ENCODE peak calls at places on chromosomes 1 and 21, in seven cellular contexts. One of them, this sample, is unnamed.

GRCh38 chr21:44360174-44360573 is 6.8 kb downstream of the TRPM2 start:
- DNase-seq in PC-3: no peak
- DNase-seq in neuronal stem cell: no peak
- DNase-seq in GM23338: no peak
- DNase-seq in fibroblast of mammary gland: no peak
- DNase-seq in Karpas-422: no peak
- DNase-seq in IMR-90: no peak
- DNase-seq in this sample: no peak

GRCh38 chr1:183242556-183242955 is 56.5 kb downstream of the LAMC2 start:
- DNase-seq in Karpas-422: no peak
- DNase-seq in GM23338: no peak
- DNase-seq in IMR-90: no peak
- DNase-seq in neuronal stem cell: no peak
- DNase-seq in PC-3: no peak
- DNase-seq in fibroblast of mammary gland: peak
- DNase-seq in this sample: no peak

GRCh38 chr1:158146165-158146564 is 34.5 kb upstream of the CD1D start:
- DNase-seq in GM23338: no peak
- DNase-seq in PC-3: peak
- DNase-seq in neuronal stem cell: no peak
- DNase-seq in Karpas-422: no peak
- DNase-seq in IMR-90: peak
- DNase-seq in fibroblast of mammary gland: peak
- DNase-seq in this sample: no peak

GRCh38 chr1:54096491-54097235 is 43.3 kb downstream of the TCEANC2 start:
- DNase-seq in neuronal stem cell: no peak
- DNase-seq in GM23338: no peak
- DNase-seq in Karpas-422: no peak
- DNase-seq in PC-3: no peak
- DNase-seq in fibroblast of mammary gland: no peak
- DNase-seq in IMR-90: no peak
- DNase-seq in this sample: peak

GRCh38 chr1:102891868-102892625 is 216.3 kb downstream of the COL11A1 start:
- DNase-seq in fibroblast of mammary gland: peak
- DNase-seq in IMR-90: peak
- DNase-seq in Karpas-422: no peak
- DNase-seq in neuronal stem cell: no peak
- DNase-seq in PC-3: peak
- DNase-seq in GM23338: no peak
- DNase-seq in this sample: no peak

GRCh38 chr1:50665413-50665812 is 242.2 kb upstream of the DMRTA2 start:
- DNase-seq in Karpas-422: no peak
- DNase-seq in PC-3: no peak
- DNase-seq in neuronal stem cell: no peak
- DNase-seq in GM23338: no peak
- DNase-seq in IMR-90: peak
- DNase-seq in fibroblast of mammary gland: no peak
- DNase-seq in this sample: no peak

GRCh38 chr1:53393325-53393792 is 65.5 kb upstream of the LRP8 start:
- DNase-seq in IMR-90: peak
- DNase-seq in PC-3: peak
- DNase-seq in GM23338: peak
- DNase-seq in Karpas-422: peak
- DNase-seq in neuronal stem cell: peak
- DNase-seq in fibroblast of mammary gland: peak
- DNase-seq in this sample: peak

GRCh38 chr1:10046356-10047085 is 13.8 kb downstream of the UBE4B start:
- DNase-seq in PC-3: no peak
- DNase-seq in IMR-90: no peak
- DNase-seq in neuronal stem cell: no peak
- DNase-seq in Karpas-422: no peak
- DNase-seq in fibroblast of mammary gland: peak
- DNase-seq in GM23338: no peak
- DNase-seq in this sample: peak

GRCh38 chr1:23150742-23151141 is 17.9 kb downstream of the LUZP1 start:
- DNase-seq in PC-3: no peak
- DNase-seq in Karpas-422: no peak
- DNase-seq in IMR-90: no peak
- DNase-seq in neuronal stem cell: no peak
- DNase-seq in fibroblast of mammary gland: no peak
- DNase-seq in GM23338: no peak
- DNase-seq in this sample: no peak

GRCh38 chr1:78839704-78840277 is 166.7 kb downstream of the ADGRL4 start:
- DNase-seq in Karpas-422: peak
- DNase-seq in neuronal stem cell: peak
- DNase-seq in fibroblast of mammary gland: peak
- DNase-seq in IMR-90: peak
- DNase-seq in PC-3: peak
- DNase-seq in GM23338: peak
- DNase-seq in this sample: peak

GRCh38 chr1:96979287-96979686 is 257.7 kb downstream of the PTBP2 start:
- DNase-seq in neuronal stem cell: no peak
- DNase-seq in IMR-90: peak
- DNase-seq in PC-3: no peak
- DNase-seq in Karpas-422: no peak
- DNase-seq in fibroblast of mammary gland: no peak
- DNase-seq in GM23338: no peak
- DNase-seq in this sample: no peak

GRCh38 chr1:229158317-229159294 is 112.3 kb upstream of the RAB4A start:
- DNase-seq in PC-3: no peak
- DNase-seq in GM23338: no peak
- DNase-seq in neuronal stem cell: no peak
- DNase-seq in fibroblast of mammary gland: peak
- DNase-seq in IMR-90: no peak
- DNase-seq in Karpas-422: no peak
- DNase-seq in this sample: no peak

GRCh38 chr1:209490013-209490412 is 93.5 kb upstream of the CAMK1G start:
- DNase-seq in fibroblast of mammary gland: peak
- DNase-seq in GM23338: peak
- DNase-seq in PC-3: peak
- DNase-seq in IMR-90: peak
- DNase-seq in Karpas-422: no peak
- DNase-seq in neuronal stem cell: no peak
- DNase-seq in this sample: peak

GRCh38 chr21:32257952-32258785 is 20.7 kb downstream of the MIS18A start:
- DNase-seq in Karpas-422: peak
- DNase-seq in GM23338: peak
- DNase-seq in IMR-90: peak
- DNase-seq in PC-3: peak
- DNase-seq in neuronal stem cell: peak
- DNase-seq in fibroblast of mammary gland: peak
- DNase-seq in this sample: peak
- H3K4me3 ChIP-seq in Karpas-422: no peak
- H3K4me3 ChIP-seq in GM23338: no peak
- H3K4me3 ChIP-seq in IMR-90: no peak
- H3K4me3 ChIP-seq in PC-3: no peak
- H3K4me3 ChIP-seq in neuronal stem cell: no peak
- H3K4me3 ChIP-seq in fibroblast of mammary gland: no peak
- H3K4me3 ChIP-seq in this sample: no peak

GRCh38 chr1:69567847-69568434 is at the start of gene LRRC7:
- DNase-seq in GM23338: peak
- DNase-seq in Karpas-422: no peak
- DNase-seq in IMR-90: no peak
- DNase-seq in neuronal stem cell: peak
- DNase-seq in PC-3: no peak
- DNase-seq in fibroblast of mammary gland: no peak
- DNase-seq in this sample: peak

GRCh38 chr1:69572921-69573320 is 5.2 kb downstream of the LRRC7 start:
- DNase-seq in PC-3: no peak
- DNase-seq in GM23338: no peak
- DNase-seq in IMR-90: no peak
- DNase-seq in neuronal stem cell: no peak
- DNase-seq in Karpas-422: no peak
- DNase-seq in fibroblast of mammary gland: no peak
- DNase-seq in this sample: no peak

GRCh38 chr1:69568435-69569280 is 936 bp downstream of the LRRC7 start:
- DNase-seq in PC-3: no peak
- DNase-seq in neuronal stem cell: peak
- DNase-seq in Karpas-422: no peak
- DNase-seq in fibroblast of mammary gland: no peak
- DNase-seq in GM23338: peak
- DNase-seq in IMR-90: no peak
- DNase-seq in this sample: peak

GRCh38 chr1:69569983-69570755 is 2.4 kb downstream of the LRRC7 start:
- DNase-seq in IMR-90: no peak
- DNase-seq in fibroblast of mammary gland: peak
- DNase-seq in GM23338: peak
- DNase-seq in neuronal stem cell: peak
- DNase-seq in PC-3: no peak
- DNase-seq in Karpas-422: no peak
- DNase-seq in this sample: peak

DNA sequence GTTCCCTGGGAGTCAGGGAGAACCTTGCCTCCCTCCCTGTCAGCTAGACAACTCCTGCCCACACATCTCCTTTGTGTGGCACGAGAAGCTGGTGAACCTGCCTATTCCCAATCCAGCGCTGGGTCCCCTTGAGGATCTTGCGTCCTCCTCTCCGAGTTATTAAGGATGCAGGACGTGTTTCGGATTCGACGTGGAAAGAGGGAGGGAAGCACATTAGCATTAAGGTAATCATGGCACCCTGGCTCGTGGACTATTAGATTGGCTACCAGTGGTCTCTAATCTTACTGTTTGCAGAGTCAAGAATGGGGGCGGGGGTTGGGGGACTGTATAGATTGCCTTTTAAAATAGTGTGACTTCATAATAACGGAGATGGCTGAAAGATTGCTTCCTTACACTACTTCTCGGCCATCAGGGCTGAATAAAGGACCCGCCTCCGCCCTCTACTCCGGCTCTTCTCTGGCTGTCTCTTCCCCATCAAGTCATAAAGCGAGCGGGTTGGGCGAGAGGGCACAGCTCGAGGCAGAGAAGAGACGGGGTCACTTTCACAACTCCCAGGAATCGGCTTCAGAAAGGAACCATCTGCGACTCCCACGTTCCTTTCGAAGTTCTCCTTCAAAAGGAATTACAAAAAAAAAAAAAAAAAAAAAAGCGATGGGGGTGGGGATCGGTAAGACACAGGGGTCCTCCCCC is 1.7 kb downstream of the LRRC7 start:
- DNase-seq in Karpas-422: no peak
- DNase-seq in fibroblast of mammary gland: no peak
- DNase-seq in PC-3: no peak
- DNase-seq in IMR-90: no peak
- DNase-seq in neuronal stem cell: peak
- DNase-seq in GM23338: peak
- DNase-seq in this sample: peak
- H3K4me3 ChIP-seq in Karpas-422: no peak
- H3K4me3 ChIP-seq in fibroblast of mammary gland: no peak
- H3K4me3 ChIP-seq in PC-3: no peak
- H3K4me3 ChIP-seq in IMR-90: no peak
- H3K4me3 ChIP-seq in neuronal stem cell: peak
- H3K4me3 ChIP-seq in GM23338: peak
- H3K4me3 ChIP-seq in this sample: peak

DNA sequence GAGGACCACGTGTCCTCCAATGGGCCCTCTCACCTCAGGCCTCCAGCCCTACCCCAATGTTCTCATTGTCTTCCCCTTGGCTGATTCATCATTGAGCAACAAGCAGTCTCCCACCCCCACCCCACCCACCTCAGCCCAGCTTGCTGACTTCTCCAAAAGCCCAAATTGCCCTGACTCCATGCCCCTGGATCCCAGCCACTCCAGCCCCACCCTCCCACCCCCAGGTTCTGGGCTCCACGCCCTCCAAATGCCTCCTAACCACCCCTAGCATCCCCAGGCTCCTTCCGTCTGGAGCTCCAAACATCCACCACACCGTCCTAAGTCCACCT is 1.9 kb downstream of the S100A16 start:
- DNase-seq in IMR-90: no peak
- DNase-seq in GM23338: no peak
- DNase-seq in fibroblast of mammary gland: peak
- DNase-seq in PC-3: peak
- DNase-seq in Karpas-422: no peak
- DNase-seq in neuronal stem cell: no peak
- DNase-seq in this sample: no peak
- H3K4me3 ChIP-seq in IMR-90: peak
- H3K4me3 ChIP-seq in GM23338: no peak
- H3K4me3 ChIP-seq in fibroblast of mammary gland: peak
- H3K4me3 ChIP-seq in PC-3: peak
- H3K4me3 ChIP-seq in Karpas-422: no peak
- H3K4me3 ChIP-seq in neuronal stem cell: no peak
- H3K4me3 ChIP-seq in this sample: no peak

GRCh38 chr1:203299180-203299579 is 6.1 kb upstream of the BTG2 start:
- DNase-seq in PC-3: no peak
- DNase-seq in neuronal stem cell: no peak
- DNase-seq in fibroblast of mammary gland: no peak
- DNase-seq in GM23338: no peak
- DNase-seq in IMR-90: no peak
- DNase-seq in Karpas-422: peak
- DNase-seq in this sample: no peak
- H3K4me3 ChIP-seq in PC-3: no peak
- H3K4me3 ChIP-seq in neuronal stem cell: no peak
- H3K4me3 ChIP-seq in fibroblast of mammary gland: no peak
- H3K4me3 ChIP-seq in GM23338: no peak
- H3K4me3 ChIP-seq in IMR-90: no peak
- H3K4me3 ChIP-seq in Karpas-422: peak
- H3K4me3 ChIP-seq in this sample: no peak